ENCODE peak calls at places on chromosome 15, in six cellular contexts. F is MCF 10A, O is thyroid gland, X is fibroblast of mammary gland, Y is HFF-Myc, P is WERI-Rb-1. H is an unnamed sample.

GRCh38 chr15:69346112-69346511 is 47.4 kb downstream of the PAQR5 start:
- DNase-seq in P (no peak), X (peak), F (peak), Y (no peak), O (no peak), H (no peak)

GRCh38 chr15:75356006-75356405 is 9.2 kb downstream of the NEIL1 start:
- DNase-seq in F (no peak), X (no peak), Y (no peak), P (no peak), O (no peak), H (no peak)

GRCh38 chr15:68885070-68885469 is 45.3 kb upstream of the SPESP1 start:
- DNase-seq in O (peak), X (peak), P (no peak), F (peak), Y (no peak), H (no peak)

GRCh38 chr15:85854345-85855097 is 59.8 kb upstream of the KLHL25 start:
- DNase-seq in P (peak), X (peak), Y (peak), O (peak), F (peak), H (peak)

GRCh38 chr15:81297147-81297572 is 26.8 kb downstream of the STARD5 start:
- DNase-seq in O (no peak), X (no peak), P (no peak), F (peak), Y (no peak), H (no peak)

GRCh38 chr15:96560246-96560895 is 229.9 kb downstream of the NR2F2 start:
- DNase-seq in O (no peak), F (peak), Y (no peak), X (peak), P (no peak), H (no peak)

GRCh38 chr15:72472907-72473669 is 1.0 kb upstream of the ARIH1 start:
- DNase-seq in F (no peak), O (no peak), P (no peak), Y (no peak), X (peak), H (no peak)

GRCh38 chr15:99123706-99124451 is 19.0 kb downstream of the SYNM start:
- DNase-seq in Y (peak), O (peak), P (peak), X (peak), F (peak), H (no peak)

GRCh38 chr15:38699633-38700230 is 135.1 kb upstream of the RASGRP1 start:
- DNase-seq in Y (no peak), O (peak), F (peak), X (peak), P (peak), H (peak)

GRCh38 chr15:49875392-49875791 is 243.6 kb downstream of the ATP8B4 start:
- DNase-seq in O (no peak), P (no peak), X (no peak), F (peak), Y (no peak), H (no peak)

GRCh38 chr15:49876401-49877038 is 242.5 kb downstream of the ATP8B4 start:
- DNase-seq in X (no peak), Y (no peak), O (no peak), F (no peak), P (peak), H (no peak)

GRCh38 chr15:49877871-49878511 is 241.0 kb downstream of the ATP8B4 start:
- DNase-seq in Y (no peak), O (no peak), X (peak), P (no peak), F (no peak), H (no peak)

GRCh38 chr15:49881433-49881832 is 237.6 kb downstream of the ATP8B4 start:
- DNase-seq in P (no peak), F (no peak), Y (no peak), X (no peak), O (no peak), H (no peak)

DNA sequence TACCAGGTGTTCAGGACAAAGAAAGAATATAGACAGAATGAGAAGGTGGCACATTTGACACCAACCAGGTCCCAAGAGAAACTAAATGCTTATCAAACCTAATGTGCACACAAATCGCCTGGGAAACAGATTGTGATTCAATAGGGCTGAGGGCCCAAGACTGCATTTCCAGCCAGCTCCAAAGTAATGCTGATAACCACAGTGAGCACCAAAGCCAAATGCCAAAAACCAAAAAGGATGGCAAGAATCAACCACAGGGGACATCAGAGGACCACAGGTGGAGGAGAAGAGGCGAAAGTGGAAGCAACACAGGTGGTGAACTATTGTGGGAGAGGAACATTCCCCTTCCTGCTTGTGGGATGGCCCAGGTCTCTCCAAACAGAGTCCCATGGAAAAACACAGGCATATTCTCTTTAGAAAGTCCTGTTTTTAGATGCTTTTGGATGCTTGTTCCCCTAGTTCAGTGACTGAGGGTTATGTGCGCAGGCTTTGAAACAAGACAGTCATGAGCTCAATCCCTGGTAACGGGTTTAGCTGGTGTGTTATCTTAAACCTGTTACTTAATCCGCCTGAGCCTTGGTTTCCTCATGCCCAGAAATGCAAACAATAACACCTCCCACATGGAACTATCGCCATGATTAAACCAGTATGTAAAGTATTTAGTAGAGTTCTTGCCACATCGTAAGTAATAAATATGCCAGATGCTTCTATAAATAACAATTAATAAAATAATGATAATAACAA is 241.7 kb downstream of the ATP8B4 start:
- DNase-seq in Y (no peak), X (peak), O (no peak), P (peak), F (no peak), H (no peak)
- TF ChIP-seq CTCF in Y (no peak), X (no peak), O (no peak), P (no peak), F (no peak), H (no peak)

GRCh38 chr15:73821181-73821580 is 52.2 kb upstream of the TBC1D21 start:
- DNase-seq in O (no peak), P (peak), F (no peak), X (no peak), Y (no peak), H (no peak)
- TF ChIP-seq CTCF in O (no peak), P (no peak), F (no peak), X (no peak), Y (no peak), H (no peak)

DNA sequence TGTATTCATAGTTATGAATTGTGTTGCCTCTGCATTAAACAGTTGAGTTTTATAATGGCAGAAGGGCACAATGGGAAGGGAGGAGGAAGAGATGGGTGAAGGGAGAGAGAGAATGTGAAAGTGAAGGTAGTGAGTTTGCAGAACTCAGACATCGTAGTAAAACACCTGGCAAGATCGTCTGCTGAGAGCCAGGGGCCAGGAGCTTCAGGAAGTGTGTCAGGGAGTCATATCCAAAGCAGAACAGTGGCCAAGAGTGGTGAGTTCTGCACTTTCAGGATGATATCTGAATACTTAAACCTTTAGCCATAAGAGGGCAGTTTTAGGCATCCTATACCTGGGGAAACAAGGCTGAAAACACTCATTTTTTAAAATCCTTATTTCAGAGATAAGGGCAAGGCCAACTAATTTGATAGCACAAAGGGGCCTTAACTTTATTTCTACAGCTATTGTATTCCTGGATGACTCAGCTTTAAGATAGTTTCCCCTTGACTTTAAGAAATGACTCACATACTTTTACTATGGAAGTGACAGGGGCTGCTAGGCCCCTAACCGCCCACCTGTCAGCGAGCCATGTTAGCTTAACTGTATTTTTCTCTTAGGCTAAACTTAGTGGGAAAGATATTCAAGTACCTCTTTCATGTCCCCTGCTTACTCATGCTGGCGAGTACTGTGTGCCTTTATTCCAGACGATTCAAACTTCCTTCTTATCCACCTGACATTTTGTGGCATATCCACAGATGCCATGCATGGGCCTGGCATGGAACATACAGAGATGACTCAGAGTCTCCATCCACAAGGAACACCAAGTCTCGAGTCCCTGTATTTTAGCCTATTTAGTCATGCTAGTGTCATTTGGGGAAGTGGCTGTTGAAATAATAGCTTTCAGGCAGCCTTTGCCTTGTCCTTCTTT is 53.9 kb downstream of the RLBP1 start:
- DNase-seq in P (no peak), O (peak), F (peak), Y (peak), X (peak), H (peak)
- TF ChIP-seq CTCF in P (no peak), O (no peak), F (no peak), Y (no peak), X (no peak), H (no peak)

DNA sequence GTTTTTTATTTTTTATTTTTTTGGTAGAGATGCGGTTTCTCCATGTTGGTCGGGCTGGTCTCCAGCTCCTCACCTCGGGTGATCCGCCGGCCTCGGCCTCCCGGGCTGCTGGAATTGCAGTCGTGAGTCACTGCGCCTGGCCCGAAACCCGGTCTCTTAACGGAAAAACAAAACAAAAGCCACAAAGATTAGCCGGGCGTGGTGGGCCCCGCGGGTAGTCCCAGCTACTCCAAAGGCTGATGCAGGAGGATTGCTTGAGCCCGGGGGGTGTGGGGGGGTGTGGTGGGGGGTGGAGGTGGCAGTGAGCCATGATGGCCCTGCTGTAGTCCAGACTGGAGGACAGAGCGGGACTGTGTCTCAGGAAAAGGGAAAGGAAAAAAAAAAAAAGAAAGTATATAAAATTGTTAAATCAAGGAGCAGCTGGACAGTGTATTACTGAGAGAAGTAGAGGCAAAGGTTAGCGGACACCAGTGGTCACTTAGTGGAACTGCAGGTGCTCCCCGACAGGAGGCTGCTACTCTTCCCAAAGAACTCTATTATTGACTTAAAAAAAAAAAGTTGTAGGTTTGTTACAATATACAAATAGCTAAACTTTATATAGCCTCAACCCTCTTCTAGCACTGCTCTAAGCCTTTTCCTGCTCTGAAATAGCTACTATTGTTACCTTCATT is 30.3 kb upstream of the TUBGCP5 start:
- DNase-seq in X (no peak), P (no peak), Y (no peak), F (no peak), O (no peak), H (no peak)
- TF ChIP-seq CTCF in X (peak), P (peak), Y (no peak), F (peak), O (no peak), H (no peak)

GRCh38 chr15:78541744-78542034 is 1.4 kb downstream of the PSMA4 start:
- DNase-seq in F (no peak), Y (no peak), O (no peak), P (no peak), X (no peak), H (no peak)

GRCh38 chr15:78540955-78541743 is 905 bp downstream of the PSMA4 start:
- DNase-seq in O (no peak), F (peak), P (no peak), X (no peak), Y (no peak), H (peak)

GRCh38 chr15:78538358-78538757 is 1.9 kb upstream of the PSMA4 start:
- DNase-seq in O (no peak), F (no peak), P (no peak), Y (no peak), X (no peak), H (no peak)

GRCh38 chr15:78542647-78543046 is 2.4 kb downstream of the PSMA4 start:
- DNase-seq in P (no peak), Y (no peak), X (no peak), O (no peak), F (no peak), H (no peak)

GRCh38 chr15:78540135-78540954 is at the start of gene PSMA4:
- DNase-seq in P (peak), F (peak), O (peak), X (peak), Y (peak), H (peak)
- TF ChIP-seq CTCF in P (no peak), F (no peak), O (no peak), X (no peak), Y (no peak), H (peak)

H was measured in GM13977.